ENCODE peak calls at places on chromosomes 5 and 9, in four cellular contexts. U is PC-9, J is amygdala, V is NCI-H774. Y is an unnamed sample.

GRCh38 chr5:96699186-96699820 is 37.1 kb downstream of the CAST start:
- DNase-seq in U (no peak), J (no peak), V (no peak), Y (no peak)

GRCh38 chr9:38336341-38336740 is 56.2 kb upstream of the ALDH1B1 start:
- DNase-seq in U (no peak), J (no peak), V (no peak), Y (no peak)

GRCh38 chr5:82365744-82366228 is 87.6 kb upstream of the RPS23 start:
- DNase-seq in U (peak; percentile 90), J (no peak), V (peak; percentile 52), Y (peak; percentile 94)

GRCh38 chr9:85248514-85249312 is 493.0 kb downstream of the AGTPBP1 start:
- DNase-seq in U (no peak), J (no peak), V (no peak), Y (peak; percentile 6)

GRCh38 chr5:12793373-12793772 is 889.1 kb upstream of the CTNND2 start:
- DNase-seq in U (no peak), J (no peak), V (no peak), Y (no peak)

GRCh38 chr9:116905131-116905724 is 218.1 kb downstream of the TRIM32 start:
- DNase-seq in U (no peak), J (peak; percentile 4), V (no peak), Y (no peak)

GRCh38 chr5:5209101-5209500 is 69.0 kb downstream of the ADAMTS16 start:
- DNase-seq in U (no peak), J (no peak), V (no peak), Y (peak; percentile 32)

GRCh38 chr5:122498163-122498562 is 186.1 kb downstream of the SNCAIP start:
- DNase-seq in U (no peak), J (no peak), V (no peak), Y (no peak)

GRCh38 chr9:35948901-35949318 is 9.0 kb downstream of the OR2S2 start:
- DNase-seq in U (peak; percentile 75), J (no peak), V (no peak), Y (peak; percentile 7)

GRCh38 chr9:126688617-126689016 is 74.9 kb downstream of the LMX1B start:
- DNase-seq in U (no peak), J (no peak), V (no peak), Y (no peak)

GRCh38 chr9:12640021-12640587 is 53.1 kb upstream of the TYRP1 start:
- DNase-seq in U (no peak), J (no peak), V (peak; percentile 47), Y (peak; percentile 57)

GRCh38 chr9:3200331-3200774 is 325.4 kb downstream of the RFX3 start:
- DNase-seq in U (no peak), J (no peak), V (no peak), Y (peak; percentile 21)

GRCh38 chr5:151214614-151215545 is 9.0 kb downstream of the CCDC69 start:
- DNase-seq in U (no peak), J (no peak), V (no peak), Y (no peak)

GRCh38 chr5:178385472-178385853 is 152.9 kb upstream of the PHYKPL start:
- DNase-seq in U (no peak), J (no peak), V (no peak), Y (peak; percentile 26)

GRCh38 chr5:21807953-21808352 is 1045.2 kb downstream of the CDH12 start:
- DNase-seq in U (peak; percentile 72), J (no peak), V (no peak), Y (peak; percentile 97)

GRCh38 chr5:113215401-113216060 is 219.3 kb downstream of the TSSK1B start:
- DNase-seq in U (no peak), J (no peak), V (no peak), Y (peak; percentile 74)

GRCh38 chr9:110214090-110214489 is 6.1 kb upstream of the C9orf152 start:
- DNase-seq in U (no peak), J (no peak), V (no peak), Y (no peak)

GRCh38 chr5:1718669-1719068 is 81.0 kb downstream of the MRPL36 start:
- DNase-seq in U (no peak), J (no peak), V (no peak), Y (peak; percentile 8)

GRCh38 chr9:87433853-87434252 is 63.8 kb upstream of the DAPK1 start:
- DNase-seq in U (no peak), J (no peak), V (no peak), Y (no peak)

GRCh38 chr9:117293199-117294114 is 121.4 kb downstream of the ASTN2 start:
- DNase-seq in U (no peak), J (no peak), V (no peak), Y (no peak)

GRCh38 chr5:172007795-172008465 is 1.5 kb upstream of the FBXW11 start:
- DNase-seq in U (no peak), J (no peak), V (no peak), Y (peak; percentile 60)

GRCh38 chr9:125361837-125362531 is 100.4 kb downstream of the GAPVD1 start:
- DNase-seq in U (no peak), J (no peak), V (no peak), Y (peak; percentile 46)

GRCh38 chr9:97980479-97980803 is 2.7 kb upstream of the ANP32B start:
- DNase-seq in U (no peak), J (no peak), V (no peak), Y (no peak)

GRCh38 chr9:91303741-91304140 is 58.0 kb downstream of the AUH start:
- DNase-seq in U (no peak), J (no peak), V (no peak), Y (no peak)

GRCh38 chr9:124437086-124437485 is 13.2 kb upstream of the ADGRD2 start:
- DNase-seq in U (no peak), J (no peak), V (no peak), Y (no peak)

GRCh38 chr5:43039468-43040286 is 442 bp downstream of the ANXA2R start:
- DNase-seq in U (peak; percentile 51), J (no peak), V (peak; percentile 79), Y (peak; percentile 84)

GRCh38 chr5:159038907-159039306 is 60.8 kb downstream of the EBF1 start:
- DNase-seq in U (no peak), J (no peak), V (no peak), Y (no peak)

GRCh38 chr5:64971538-64971937 is 202.8 kb downstream of the CWC27 start:
- DNase-seq in U (no peak), J (no peak), V (no peak), Y (no peak)

GRCh38 chr5:25544652-25545249 is 900.0 kb upstream of the CDH10 start:
- DNase-seq in U (peak; percentile 46), J (no peak), V (no peak), Y (peak; percentile 80)

GRCh38 chr5:117143381-117143780 is 568.8 kb upstream of the SEMA6A start:
- DNase-seq in U (no peak), J (no peak), V (no peak), Y (no peak)

GRCh38 chr9:81665514-81665838 is 23.9 kb downstream of the TLE1 start:
- DNase-seq in U (no peak), J (no peak), V (no peak), Y (no peak)

GRCh38 chr5:175517824-175518450 is 39.6 kb downstream of the SFXN1 start:
- DNase-seq in U (no peak), J (peak; percentile 70), V (no peak), Y (peak; percentile 5)

GRCh38 chr9:133331221-133331620 is 4.8 kb downstream of the SURF6 start:
- DNase-seq in U (no peak), J (no peak), V (no peak), Y (no peak)

GRCh38 chr5:149528661-149529060 is 22.6 kb downstream of the CSNK1A1 start:
- DNase-seq in U (no peak), J (no peak), V (no peak), Y (peak; percentile 32)